ENCODE peak calls at places on chromosomes 13 and 19, in four cellular contexts. E, V, U and I are unnamed samples.

GRCh38 chr19:16605552-16605951 is 22.5 kb downstream of the MED26 start:
- DNase-seq in E (no peak), V (no peak), U (no peak), I (no peak)

GRCh38 chr19:39150235-39150634 is 24.6 kb downstream of the PAK4 start:
- DNase-seq in E (no peak), V (no peak), U (no peak), I (no peak)

GRCh38 chr13:98570929-98571372 is 6.0 kb downstream of the STK24 start:
- DNase-seq in E (no peak), V (peak; percentile 62), U (no peak), I (no peak)

GRCh38 chr13:28564030-28564429 is 69.1 kb upstream of the FLT1 start:
- DNase-seq in E (no peak), V (no peak), U (no peak), I (no peak)

GRCh38 chr19:52961981-52962380 is 700 bp downstream of the ZNF816 start:
- DNase-seq in E (no peak), V (no peak), U (no peak), I (no peak)

GRCh38 chr19:29576761-29577661 is 29.1 kb upstream of the POP4 start:
- DNase-seq in E (no peak), V (peak; percentile 70), U (no peak), I (no peak)

GRCh38 chr13:76992548-76993001 is 694 bp downstream of the CLN5 start:
- DNase-seq in E (no peak), V (peak; percentile 22), U (no peak), I (no peak)

GRCh38 chr19:7772752-7773291 is 9.8 kb downstream of the CLEC4M start:
- DNase-seq in E (no peak), V (peak; percentile 71), U (no peak), I (no peak)

GRCh38 chr13:31756346-31756745 is 17.0 kb downstream of the RXFP2 start:
- DNase-seq in E (no peak), V (no peak), U (peak; percentile 90), I (peak; percentile 73)

GRCh38 chr13:110187501-110188161 is 119.3 kb downstream of the COL4A1 start:
- DNase-seq in E (no peak), V (no peak), U (peak; percentile 35), I (peak; percentile 49)

GRCh38 chr19:33503791-33504444 is 17.7 kb downstream of the PEPD start:
- DNase-seq in E (no peak), V (no peak), U (no peak), I (no peak)

GRCh38 chr13:106105153-106105552 is 430.3 kb downstream of the EFNB2 start:
- DNase-seq in E (no peak), V (no peak), U (no peak), I (no peak)

GRCh38 chr13:50393641-50394040 is 378.4 kb downstream of the KCNRG start:
- DNase-seq in E (no peak), V (no peak), U (no peak), I (peak; percentile 43)

GRCh38 chr13:114078501-114079451 is 53.6 kb downstream of the RASA3 start:
- DNase-seq in E (no peak), V (no peak), U (no peak), I (no peak)